ENCODE peak calls at places on chromosome 2, in five cellular contexts. L is IMR-90, A is fibroblast of lung, D is ovary, X is breast epithelium. S is an unnamed sample.
A peak's percentile ranks its signal among the peaks of the same experiment; 100 is the strongest.

GRCh38 chr2:118249970-118250369 is 161.7 kb downstream of the INSIG2 start:
- DNase-seq in L (peak; percentile 2), X (no peak), D (no peak), A (no peak), S (no peak)

GRCh38 chr2:29130295-29130694 is 15.1 kb downstream of the CLIP4 start:
- DNase-seq in A (peak; percentile 86), L (peak; percentile 91), X (no peak), D (no peak), S (no peak)

GRCh38 chr2:132441051-132441450 is 24.4 kb downstream of the GPR39 start:
- DNase-seq in X (no peak), A (no peak), D (no peak), L (peak; percentile 22), S (no peak)

GRCh38 chr2:201432551-201433388 is 18.5 kb downstream of the TRAK2 start:
- DNase-seq in X (no peak), A (peak; percentile 80), L (peak; percentile 66), D (peak; percentile 36), S (no peak)

GRCh38 chr2:179020156-179020750 is 29.7 kb downstream of the CCDC141 start:
- DNase-seq in A (no peak), X (no peak), D (no peak), L (no peak), S (peak; percentile 37)

GRCh38 chr2:240213476-240214391 is 73.3 kb upstream of the OTOS start:
- DNase-seq in X (no peak), A (no peak), D (peak; percentile 9), L (no peak), S (peak; percentile 53)

GRCh38 chr2:98570356-98570755 is 38.0 kb downstream of the COA5 start:
- DNase-seq in A (no peak), L (no peak), X (no peak), D (no peak), S (no peak)

GRCh38 chr2:237431372-237431771 is 17.4 kb upstream of the COL6A3 start:
- DNase-seq in D (no peak), X (no peak), A (peak; percentile 69), L (peak; percentile 93), S (no peak)

GRCh38 chr2:150122871-150123588 is 364.4 kb downstream of the RND3 start:
- DNase-seq in A (no peak), D (no peak), L (no peak), X (no peak), S (no peak)

GRCh38 chr2:135819211-135819610 is 17.8 kb downstream of the LCT start:
- DNase-seq in X (no peak), L (peak; percentile 50), D (no peak), A (peak; percentile 17), S (peak; percentile 69)

GRCh38 chr2:178298785-178299212 is 104.5 kb downstream of the OSBPL6 start:
- DNase-seq in L (peak; percentile 48), X (no peak), D (no peak), A (peak; percentile 24), S (no peak)

GRCh38 chr2:169839954-169840746 is 12.9 kb downstream of the UBR3 start:
- DNase-seq in X (no peak), D (no peak), A (no peak), L (peak; percentile 17), S (peak; percentile 44)

GRCh38 chr2:74947703-74948102 is 10.7 kb upstream of the POLE4 start:
- DNase-seq in A (no peak), D (no peak), L (no peak), X (no peak), S (no peak)

GRCh38 chr2:194385376-194385775 is 1271.7 kb upstream of the SLC39A10 start:
- DNase-seq in L (no peak), D (no peak), X (no peak), A (no peak), S (no peak)

GRCh38 chr2:8571792-8572499 is 109.9 kb upstream of the ID2 start:
- DNase-seq in D (peak; percentile 11), X (no peak), A (no peak), L (no peak), S (peak; percentile 37)

GRCh38 chr2:232643813-232644347 is 10.5 kb downstream of the EFHD1 start:
- DNase-seq in X (no peak), L (no peak), A (no peak), D (no peak), S (peak; percentile 28)

GRCh38 chr2:10385933-10386773 is 62.0 kb downstream of the ODC1 start:
- DNase-seq in L (peak; percentile 75), D (no peak), A (peak; percentile 69), X (no peak), S (no peak)

GRCh38 chr2:43412121-43412753 is 183.6 kb downstream of the THADA start:
- DNase-seq in X (no peak), A (peak; percentile 54), D (no peak), L (peak; percentile 40), S (no peak)

GRCh38 chr2:175251425-175252041 is 70.0 kb upstream of the ATP5MC3 start:
- DNase-seq in D (no peak), L (peak; percentile 40), A (peak; percentile 68), X (no peak), S (peak; percentile 23)

GRCh38 chr2:151363709-151364108 is 6.3 kb downstream of the TNFAIP6 start:
- DNase-seq in A (peak; percentile 58), D (no peak), L (no peak), X (peak; percentile 76), S (no peak)

GRCh38 chr2:221255862-221256261 is 316.2 kb downstream of the EPHA4 start:
- DNase-seq in A (no peak), L (no peak), D (no peak), X (no peak), S (peak; percentile 21)

GRCh38 chr2:54634564-54635511 is 88.6 kb upstream of the EML6 start:
- DNase-seq in X (peak; percentile 52), D (peak; percentile 29), L (peak; percentile 84), A (peak; percentile 49), S (peak; percentile 70)

GRCh38 chr2:62112192-62112591 is 83.7 kb upstream of the B3GNT2 start:
- DNase-seq in D (no peak), L (no peak), X (peak; percentile 18), A (no peak), S (no peak)

GRCh38 chr2:25194576-25195122 is 26.3 kb upstream of the POMC start:
- DNase-seq in L (no peak), D (no peak), A (no peak), X (no peak), S (no peak)

GRCh38 chr2:240435457-240435954 is at the start of gene GPC1:
- DNase-seq in A (peak; percentile 79), D (peak; percentile 73), L (peak; percentile 76), X (no peak), S (peak; percentile 99)

GRCh38 chr2:96811916-96812315 is 4.2 kb upstream of the CNNM3 start:
- DNase-seq in L (peak; percentile 77), X (no peak), A (peak; percentile 67), D (peak; percentile 37), S (no peak)

GRCh38 chr2:118473241-118473640 is 374.2 kb downstream of the EN1 start:
- DNase-seq in A (no peak), D (no peak), L (no peak), X (no peak), S (no peak)

GRCh38 chr2:28395334-28396061 is 2.8 kb downstream of the FOSL2 start:
- DNase-seq in X (peak; percentile 81), A (peak; percentile 88), L (peak; percentile 56), D (peak; percentile 72), S (no peak)

GRCh38 chr2:75562513-75562864 is 1.8 kb upstream of the EVA1A start:
- DNase-seq in D (no peak), L (peak; percentile 33), A (no peak), X (no peak), S (no peak)

DNA sequence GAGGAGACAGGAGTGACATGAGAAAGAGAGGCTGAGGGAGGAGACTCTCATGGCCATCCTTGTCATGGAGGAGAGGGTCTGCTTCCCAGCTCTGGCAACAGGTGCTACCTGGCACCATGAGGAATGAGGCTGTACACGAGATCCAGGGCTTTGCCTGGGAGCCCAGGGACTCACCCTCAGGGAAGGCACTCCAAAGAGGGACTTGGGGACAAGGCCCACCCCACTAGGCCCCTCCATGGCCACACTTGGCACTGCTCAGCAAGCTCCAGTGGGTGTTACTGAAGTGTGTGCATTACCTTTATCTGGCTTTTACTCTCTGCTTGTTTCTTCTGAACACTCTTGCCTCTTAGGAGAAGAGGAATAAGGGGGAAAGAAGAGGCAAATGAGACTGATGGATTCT is 2.7 kb downstream of the CFAP65 start:
- DNase-seq in L (no peak), D (no peak), A (no peak), X (no peak), S (no peak)
- H3K27me3 ChIP-seq in L (peaks cover 45% of the 10 kb centered on the region), D (no peaks in the 10 kb centered on the region), A (peaks cover 20% of the 10 kb centered on the region), X (no peaks in the 10 kb centered on the region), S (peaks cover 17% of the 10 kb centered on the region)

GRCh38 chr2:40096360-40096759 is 317.3 kb upstream of the THUMPD2 start:
- DNase-seq in D (no peak), L (peak; percentile 85), A (peak; percentile 65), X (no peak), S (no peak)
- H3K4me3 ChIP-seq in D (no peak overlapping the region), L (no peak overlapping the region), A (no peak overlapping the region), X (no peak overlapping the region), S (no peak overlapping the region)

DNA sequence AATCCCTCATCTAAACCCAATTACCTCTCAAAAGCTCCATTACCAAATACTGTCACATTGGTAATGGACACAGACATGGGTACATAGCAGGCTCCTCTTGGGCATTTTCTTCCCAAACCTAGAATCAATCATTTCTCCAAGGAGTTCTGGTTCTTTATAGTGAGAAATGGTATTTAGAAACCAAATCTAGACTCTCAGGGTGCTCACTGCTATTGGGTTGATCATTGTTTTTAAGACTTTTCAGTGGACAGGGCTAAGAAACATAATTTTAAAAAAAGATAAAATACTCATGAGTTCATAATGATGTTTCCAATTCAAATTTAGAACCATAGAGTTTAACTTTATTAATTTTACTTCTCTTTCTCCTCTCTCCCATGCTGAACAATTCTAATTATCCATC is 9.4 kb upstream of the GLI2 start:
- DNase-seq in D (no peak), L (no peak), X (no peak), A (no peak), S (no peak)
- H3K36me3 ChIP-seq in D (no peaks in the 10 kb centered on the region), L (no peaks in the 10 kb centered on the region), X (no peaks in the 10 kb centered on the region), A (no peaks in the 10 kb centered on the region), S (no peaks in the 10 kb centered on the region)

DNA sequence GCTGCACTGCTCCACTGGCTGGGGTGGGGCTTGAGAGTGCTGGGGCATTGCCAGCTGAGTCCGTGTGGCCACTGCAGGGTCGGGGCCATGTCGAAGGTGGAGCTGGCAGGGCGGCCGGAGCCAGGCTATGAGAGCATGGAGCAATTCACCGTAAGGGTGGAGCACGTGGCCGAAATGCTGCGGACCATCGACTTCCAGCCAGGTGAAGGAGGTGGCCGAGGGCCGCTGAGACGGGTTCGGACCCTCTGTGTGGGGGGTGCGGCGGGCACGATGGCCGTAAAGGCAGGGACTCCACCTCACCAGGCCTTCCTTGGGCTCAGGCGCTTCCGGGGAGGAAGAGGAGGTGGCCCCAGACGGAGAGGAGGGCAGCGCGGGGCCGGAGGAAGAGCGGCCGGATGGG is 2.1 kb downstream of the UCN start:
- DNase-seq in A (no peak), L (no peak), D (no peak), X (no peak), S (peak; percentile 70)
- H3K27me3 ChIP-seq in A (peaks cover 37% of the 10 kb centered on the region), L (peaks cover 41% of the 10 kb centered on the region), D (peaks cover 4% of the 10 kb centered on the region), X (peaks cover 17% of the 10 kb centered on the region), S (peaks cover 41% of the 10 kb centered on the region)

S was measured in H7.